ENCODE peak calls at places on chromosomes 3 and 15, in ten cellular contexts. Z is activated naive CD8-positive, alpha-beta T cell treated with anti-CD3 and anti-CD28 coated beads, Interleukin-2, amount 50 U/mL, for 24 hours; W is heart left ventricle; A is left cardiac atrium; V is heart right ventricle; U is T-cell; T is memory B cell; B is Right ventricle myocardium superior; K is Panc1; P is K562. J is an unnamed sample.

GRCh38 chr3:168165390-168166269 is 69.9 kb upstream of the GOLIM4 start:
- ATAC-seq in B (peak), P (peak), V (peak), K (peak), Z (no peak), T (peak), A (peak), W (peak), U (no peak), J (no peak)

GRCh38 chr15:90744759-90745402 is 27.7 kb downstream of the BLM start:
- ATAC-seq in T (no peak), U (no peak), V (no peak), K (no peak), A (no peak), W (no peak), P (no peak), B (no peak), Z (no peak), J (peak)

GRCh38 chr3:37554364-37554763 is 307.3 kb upstream of the CTDSPL start:
- ATAC-seq in V (no peak), K (no peak), B (no peak), W (no peak), Z (no peak), A (no peak), U (no peak), T (no peak), P (peak), J (no peak)

GRCh38 chr3:192901435-192901834 is 16.2 kb downstream of the MB21D2 start:
- ATAC-seq in A (no peak), V (no peak), P (no peak), Z (no peak), B (no peak), T (no peak), W (no peak), U (no peak), K (peak), J (no peak)

GRCh38 chr3:37631686-37632085 is 230.0 kb upstream of the CTDSPL start:
- ATAC-seq in V (no peak), P (no peak), T (no peak), U (no peak), W (no peak), A (no peak), Z (no peak), B (no peak), K (no peak), J (no peak)

GRCh38 chr3:52712291-52713212 is 6.6 kb downstream of the SPCS1 start:
- ATAC-seq in B (no peak), Z (no peak), K (no peak), U (no peak), P (no peak), T (no peak), V (no peak), W (no peak), A (no peak), J (no peak)

GRCh38 chr3:46811615-46812236 is 51.5 kb downstream of the MYL3 start:
- ATAC-seq in B (peak), V (peak), A (no peak), P (peak), T (peak), U (no peak), K (peak), Z (peak), W (peak), J (no peak)

GRCh38 chr3:169636928-169637327 is 26.6 kb downstream of the MECOM start:
- ATAC-seq in K (no peak), A (no peak), V (no peak), W (no peak), B (no peak), U (no peak), T (no peak), P (no peak), Z (no peak), J (no peak)

GRCh38 chr15:89301304-89302089 is 33.1 kb downstream of the POLG start:
- ATAC-seq in W (no peak), B (no peak), A (no peak), T (no peak), P (no peak), V (no peak), Z (no peak), K (no peak), U (no peak), J (peak)

GRCh38 chr15:37574985-37575384 is 359.5 kb upstream of the TMCO5A start:
- ATAC-seq in P (no peak), T (no peak), K (no peak), W (no peak), A (no peak), B (no peak), U (no peak), V (no peak), Z (no peak), J (no peak)

GRCh38 chr15:54518145-54518941 is 540.1 kb downstream of the UNC13C start:
- ATAC-seq in A (no peak), V (peak), T (no peak), P (no peak), Z (no peak), B (no peak), K (no peak), W (no peak), U (no peak), J (peak)

GRCh38 chr3:2568073-2568671 is 469.5 kb downstream of the CNTN4 start:
- ATAC-seq in V (no peak), U (no peak), B (no peak), Z (no peak), K (no peak), W (no peak), A (no peak), T (no peak), P (no peak), J (no peak)

GRCh38 chr3:1196997-1197396 is 104.2 kb downstream of the CNTN6 start:
- ATAC-seq in Z (no peak), P (no peak), W (no peak), K (no peak), A (no peak), T (no peak), U (no peak), B (no peak), V (no peak), J (no peak)

GRCh38 chr15:44092221-44092620 is 102.8 kb downstream of the FRMD5 start:
- ATAC-seq in U (no peak), V (no peak), Z (no peak), P (no peak), W (no peak), A (no peak), B (peak), T (no peak), K (peak), J (no peak)

GRCh38 chr3:193912621-193913178 is 223.2 kb upstream of the HES1 start:
- ATAC-seq in Z (no peak), B (no peak), W (no peak), A (no peak), K (no peak), P (no peak), T (no peak), V (no peak), U (no peak), J (no peak)

GRCh38 chr3:43106293-43106628 is 382 bp upstream of the POMGNT2 start:
- ATAC-seq in T (no peak), W (peak), A (peak), U (peak), P (peak), K (peak), B (peak), Z (no peak), V (peak), J (peak)

GRCh38 chr15:96360581-96361308 is 30.2 kb downstream of the NR2F2 start:
- ATAC-seq in P (no peak), K (no peak), Z (no peak), T (no peak), B (no peak), W (no peak), U (no peak), V (no peak), A (no peak), J (no peak)

GRCh38 chr15:92645051-92645631 is 10.4 kb downstream of the FAM174B start:
- ATAC-seq in T (no peak), K (peak), Z (no peak), B (peak), U (no peak), A (no peak), V (no peak), P (peak), W (no peak), J (no peak)

GRCh38 chr15:61200626-61201025 is 28.5 kb downstream of the RORA start:
- ATAC-seq in P (no peak), B (no peak), T (no peak), U (no peak), Z (no peak), K (no peak), W (no peak), A (no peak), V (no peak), J (no peak)

GRCh38 chr3:138687236-138687635 is 78.7 kb downstream of the FAIM start:
- ATAC-seq in U (no peak), V (no peak), T (no peak), A (no peak), P (peak), K (no peak), B (no peak), Z (peak), W (no peak), J (peak)

GRCh38 chr3:63934041-63934440 is 21.9 kb upstream of the SCAANT1 start:
- ATAC-seq in V (peak), U (no peak), T (no peak), K (no peak), B (peak), Z (peak), A (no peak), W (peak), P (no peak), J (peak)

GRCh38 chr3:152322756-152323155 is 54.0 kb downstream of the MBNL1 start:
- ATAC-seq in Z (no peak), A (peak), V (peak), B (peak), K (no peak), P (no peak), U (peak), T (peak), W (no peak), J (peak)

GRCh38 chr3:171829841-171830559 is 13.1 kb upstream of the TMEM212 start:
- ATAC-seq in V (peak), U (no peak), Z (no peak), A (peak), B (peak), K (peak), T (no peak), P (peak), W (peak), J (no peak)

GRCh38 chr3:114718071-114718896 is 424.5 kb downstream of the TIGIT start:
- ATAC-seq in A (no peak), K (no peak), T (no peak), P (no peak), B (peak), U (no peak), W (peak), Z (no peak), V (no peak), J (no peak)

GRCh38 chr3:62718011-62718410 is 157.2 kb downstream of the CADPS start:
- ATAC-seq in V (no peak), P (no peak), K (no peak), W (no peak), Z (no peak), U (no peak), A (no peak), T (no peak), B (no peak), J (no peak)

GRCh38 chr3:52361893-52362292 is 45.8 kb downstream of the DNAH1 start:
- ATAC-seq in A (no peak), P (no peak), U (no peak), T (no peak), V (no peak), B (no peak), K (no peak), Z (no peak), W (no peak), J (no peak)

J was measured in activated T-helper 17 cell treated with anti-CD3 and anti-CD28 coated beads, Interleukin-2, amount 50 U/mL, for 72 hours.